ENCODE peak calls at places on chromosomes 12 and 14, in seven cellular contexts. One of them, this sample, is unnamed.

GRCh38 chr12:41073633-41074576 is 114.2 kb upstream of the PDZRN4 start:
- DNase-seq in thoracic aorta: no peak
- DNase-seq in uterus: no peak
- DNase-seq in HCT116: no peak
- DNase-seq in esophagus muscularis mucosa: no peak
- DNase-seq in cardiac muscle cell: no peak
- DNase-seq in mucosa of descending colon: no peak
- DNase-seq in this sample: no peak

GRCh38 chr12:57401165-57401564 is 29.7 kb downstream of the R3HDM2 start:
- DNase-seq in HCT116: no peak
- DNase-seq in mucosa of descending colon: no peak
- DNase-seq in cardiac muscle cell: peak; percentile 78
- DNase-seq in thoracic aorta: no peak
- DNase-seq in esophagus muscularis mucosa: no peak
- DNase-seq in uterus: no peak
- DNase-seq in this sample: no peak

GRCh38 chr14:66359500-66359899 is 126.7 kb upstream of the CCDC196 start:
- DNase-seq in thoracic aorta: no peak
- DNase-seq in cardiac muscle cell: peak; percentile 77
- DNase-seq in HCT116: peak; percentile 64
- DNase-seq in esophagus muscularis mucosa: no peak
- DNase-seq in uterus: peak; percentile 16
- DNase-seq in mucosa of descending colon: no peak
- DNase-seq in this sample: no peak

GRCh38 chr12:26255893-26256645 is 60.7 kb downstream of the SSPN start:
- DNase-seq in uterus: no peak
- DNase-seq in HCT116: no peak
- DNase-seq in mucosa of descending colon: no peak
- DNase-seq in thoracic aorta: no peak
- DNase-seq in cardiac muscle cell: no peak
- DNase-seq in esophagus muscularis mucosa: no peak
- DNase-seq in this sample: no peak

GRCh38 chr12:111971800-111972199 is 41.2 kb downstream of the TMEM116 start:
- DNase-seq in esophagus muscularis mucosa: no peak
- DNase-seq in cardiac muscle cell: no peak
- DNase-seq in mucosa of descending colon: no peak
- DNase-seq in HCT116: no peak
- DNase-seq in thoracic aorta: no peak
- DNase-seq in uterus: no peak
- DNase-seq in this sample: no peak

GRCh38 chr12:108815875-108816594 is 41.3 kb downstream of the SSH1 start:
- DNase-seq in mucosa of descending colon: no peak
- DNase-seq in uterus: no peak
- DNase-seq in HCT116: no peak
- DNase-seq in thoracic aorta: no peak
- DNase-seq in esophagus muscularis mucosa: no peak
- DNase-seq in cardiac muscle cell: no peak
- DNase-seq in this sample: no peak

GRCh38 chr12:26688344-26688904 is 144.6 kb downstream of the ITPR2 start:
- DNase-seq in HCT116: no peak
- DNase-seq in thoracic aorta: no peak
- DNase-seq in esophagus muscularis mucosa: no peak
- DNase-seq in mucosa of descending colon: no peak
- DNase-seq in uterus: no peak
- DNase-seq in cardiac muscle cell: no peak
- DNase-seq in this sample: no peak

GRCh38 chr14:94738786-94739185 is 31.1 kb downstream of the GSC start:
- DNase-seq in cardiac muscle cell: no peak
- DNase-seq in mucosa of descending colon: no peak
- DNase-seq in uterus: no peak
- DNase-seq in thoracic aorta: no peak
- DNase-seq in esophagus muscularis mucosa: no peak
- DNase-seq in HCT116: no peak
- DNase-seq in this sample: no peak

GRCh38 chr14:28773917-28774691 is 7.5 kb downstream of the FOXG1 start:
- DNase-seq in cardiac muscle cell: peak; percentile 82
- DNase-seq in uterus: no peak
- DNase-seq in mucosa of descending colon: no peak
- DNase-seq in esophagus muscularis mucosa: no peak
- DNase-seq in HCT116: no peak
- DNase-seq in thoracic aorta: no peak
- DNase-seq in this sample: no peak

GRCh38 chr12:108369736-108370396 is 30.8 kb upstream of the CMKLR1 start:
- DNase-seq in HCT116: no peak
- DNase-seq in thoracic aorta: no peak
- DNase-seq in mucosa of descending colon: no peak
- DNase-seq in cardiac muscle cell: no peak
- DNase-seq in uterus: no peak
- DNase-seq in esophagus muscularis mucosa: no peak
- DNase-seq in this sample: no peak

GRCh38 chr12:110282956-110283817 is 2.1 kb downstream of the ATP2A2 start:
- DNase-seq in uterus: no peak
- DNase-seq in mucosa of descending colon: no peak
- DNase-seq in cardiac muscle cell: no peak
- DNase-seq in thoracic aorta: no peak
- DNase-seq in esophagus muscularis mucosa: no peak
- DNase-seq in HCT116: no peak
- DNase-seq in this sample: no peak

GRCh38 chr12:110289711-110290078 is 8.6 kb downstream of the ATP2A2 start:
- DNase-seq in HCT116: no peak
- DNase-seq in uterus: no peak
- DNase-seq in thoracic aorta: no peak
- DNase-seq in esophagus muscularis mucosa: no peak
- DNase-seq in mucosa of descending colon: no peak
- DNase-seq in cardiac muscle cell: no peak
- DNase-seq in this sample: no peak

GRCh38 chr12:110287986-110288385 is 6.9 kb downstream of the ATP2A2 start:
- DNase-seq in thoracic aorta: no peak
- DNase-seq in mucosa of descending colon: no peak
- DNase-seq in cardiac muscle cell: no peak
- DNase-seq in HCT116: no peak
- DNase-seq in uterus: no peak
- DNase-seq in esophagus muscularis mucosa: no peak
- DNase-seq in this sample: no peak

GRCh38 chr12:110284597-110284996 is 3.5 kb downstream of the ATP2A2 start:
- DNase-seq in mucosa of descending colon: no peak
- DNase-seq in HCT116: no peak
- DNase-seq in esophagus muscularis mucosa: no peak
- DNase-seq in thoracic aorta: no peak
- DNase-seq in uterus: no peak
- DNase-seq in cardiac muscle cell: no peak
- DNase-seq in this sample: no peak

GRCh38 chr12:110289021-110289710 is 8.1 kb downstream of the ATP2A2 start:
- DNase-seq in uterus: no peak
- DNase-seq in cardiac muscle cell: peak; percentile 58
- DNase-seq in HCT116: no peak
- DNase-seq in mucosa of descending colon: no peak
- DNase-seq in esophagus muscularis mucosa: no peak
- DNase-seq in thoracic aorta: no peak
- DNase-seq in this sample: no peak
- H3K4me1 ChIP-seq in uterus: no peaks in the 10 kb centered on the region
- H3K4me1 ChIP-seq in cardiac muscle cell: peaks cover 35% of the 10 kb centered on the region
- H3K4me1 ChIP-seq in HCT116: no peaks in the 10 kb centered on the region
- H3K4me1 ChIP-seq in mucosa of descending colon: peaks cover 16% of the 10 kb centered on the region
- H3K4me1 ChIP-seq in esophagus muscularis mucosa: peaks cover 77% of the 10 kb centered on the region
- H3K4me1 ChIP-seq in thoracic aorta: peaks cover 75% of the 10 kb centered on the region
- H3K4me1 ChIP-seq in this sample: peaks cover 30% of the 10 kb centered on the region

GRCh38 chr12:99767809-99768208 is 120.3 kb downstream of the GARIN6 start:
- DNase-seq in cardiac muscle cell: peak; percentile 16
- DNase-seq in HCT116: peak; percentile 7
- DNase-seq in uterus: no peak
- DNase-seq in mucosa of descending colon: no peak
- DNase-seq in thoracic aorta: no peak
- DNase-seq in esophagus muscularis mucosa: no peak
- DNase-seq in this sample: no peak
- TF ChIP-seq CTCF in cardiac muscle cell: peak; percentile 52
- TF ChIP-seq CTCF in HCT116: peak; percentile 57
- TF ChIP-seq CTCF in uterus: no peak
- TF ChIP-seq CTCF in mucosa of descending colon: no peak
- TF ChIP-seq CTCF in thoracic aorta: peak; percentile 50
- TF ChIP-seq CTCF in esophagus muscularis mucosa: peak; percentile 62
- TF ChIP-seq CTCF in this sample: no peak

GRCh38 chr12:46387697-46388096 is 15.1 kb upstream of the SLC38A2 start:
- DNase-seq in mucosa of descending colon: no peak
- DNase-seq in HCT116: no peak
- DNase-seq in thoracic aorta: no peak
- DNase-seq in cardiac muscle cell: no peak
- DNase-seq in uterus: no peak
- DNase-seq in esophagus muscularis mucosa: no peak
- DNase-seq in this sample: no peak

GRCh38 chr12:46386877-46387629 is 14.5 kb upstream of the SLC38A2 start:
- DNase-seq in thoracic aorta: no peak
- DNase-seq in esophagus muscularis mucosa: no peak
- DNase-seq in uterus: peak; percentile 51
- DNase-seq in HCT116: no peak
- DNase-seq in cardiac muscle cell: no peak
- DNase-seq in mucosa of descending colon: peak; percentile 58
- DNase-seq in this sample: no peak

GRCh38 chr12:46390304-46390703 is 17.7 kb upstream of the SLC38A2 start:
- DNase-seq in cardiac muscle cell: no peak
- DNase-seq in uterus: no peak
- DNase-seq in esophagus muscularis mucosa: no peak
- DNase-seq in mucosa of descending colon: no peak
- DNase-seq in thoracic aorta: no peak
- DNase-seq in HCT116: no peak
- DNase-seq in this sample: no peak

GRCh38 chr12:46389130-46389616 is 16.6 kb upstream of the SLC38A2 start:
- DNase-seq in uterus: no peak
- DNase-seq in mucosa of descending colon: no peak
- DNase-seq in HCT116: no peak
- DNase-seq in esophagus muscularis mucosa: no peak
- DNase-seq in thoracic aorta: no peak
- DNase-seq in cardiac muscle cell: no peak
- DNase-seq in this sample: no peak

GRCh38 chr12:46388427-46388992 is 15.9 kb upstream of the SLC38A2 start:
- DNase-seq in thoracic aorta: no peak
- DNase-seq in HCT116: no peak
- DNase-seq in cardiac muscle cell: no peak
- DNase-seq in esophagus muscularis mucosa: no peak
- DNase-seq in uterus: no peak
- DNase-seq in mucosa of descending colon: no peak
- DNase-seq in this sample: no peak
- H3K4me1 ChIP-seq in thoracic aorta: peaks cover 76% of the 10 kb centered on the region
- H3K4me1 ChIP-seq in HCT116: peaks cover 71% of the 10 kb centered on the region
- H3K4me1 ChIP-seq in cardiac muscle cell: peaks cover 49% of the 10 kb centered on the region
- H3K4me1 ChIP-seq in esophagus muscularis mucosa: peaks cover 74% of the 10 kb centered on the region
- H3K4me1 ChIP-seq in uterus: peaks cover 3% of the 10 kb centered on the region
- H3K4me1 ChIP-seq in mucosa of descending colon: peaks cover 20% of the 10 kb centered on the region
- H3K4me1 ChIP-seq in this sample: peaks cover 50% of the 10 kb centered on the region

GRCh38 chr14:101956179-101956885 is 8.0 kb upstream of the DYNC1H1 start:
- DNase-seq in cardiac muscle cell: no peak
- DNase-seq in uterus: no peak
- DNase-seq in esophagus muscularis mucosa: no peak
- DNase-seq in thoracic aorta: no peak
- DNase-seq in mucosa of descending colon: no peak
- DNase-seq in HCT116: no peak
- DNase-seq in this sample: no peak
- TF ChIP-seq CTCF in cardiac muscle cell: no peak
- TF ChIP-seq CTCF in uterus: no peak
- TF ChIP-seq CTCF in esophagus muscularis mucosa: no peak
- TF ChIP-seq CTCF in thoracic aorta: no peak
- TF ChIP-seq CTCF in mucosa of descending colon: no peak
- TF ChIP-seq CTCF in HCT116: no peak
- TF ChIP-seq CTCF in this sample: no peak

DNA sequence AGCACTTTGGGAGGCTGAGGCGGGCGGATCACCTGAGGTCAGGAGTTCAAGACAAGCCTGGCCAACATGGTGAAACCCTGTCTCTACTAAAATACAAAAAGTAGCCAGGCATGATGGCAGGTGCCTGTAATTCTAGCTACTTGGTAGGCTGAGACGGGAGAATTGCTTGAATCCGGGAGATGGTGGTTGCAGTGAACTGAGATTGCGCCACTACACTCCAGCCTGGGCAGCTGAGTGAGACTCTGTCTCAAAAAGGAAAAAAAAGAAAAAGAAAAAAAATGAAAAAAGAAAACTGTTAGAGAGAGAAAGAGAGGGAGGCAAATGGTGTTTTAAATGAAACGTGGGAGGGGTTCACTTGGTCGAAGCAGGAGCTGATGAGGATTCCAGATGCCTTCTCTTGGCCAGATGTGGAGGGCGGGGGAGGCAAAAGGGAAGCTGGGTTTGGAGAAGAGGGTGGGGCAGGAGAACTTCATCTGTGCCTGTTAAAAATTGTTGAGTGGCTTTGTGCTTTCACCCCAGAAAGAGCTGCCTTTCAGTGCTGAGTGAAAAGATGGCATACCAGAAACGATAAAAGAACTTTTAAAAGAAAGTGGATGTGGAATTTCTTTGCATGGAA is 1.1 kb downstream of the EMP1 start:
- DNase-seq in HCT116: no peak
- DNase-seq in mucosa of descending colon: no peak
- DNase-seq in cardiac muscle cell: no peak
- DNase-seq in uterus: peak; percentile 77
- DNase-seq in esophagus muscularis mucosa: no peak
- DNase-seq in thoracic aorta: no peak
- DNase-seq in this sample: no peak
- H3K4me1 ChIP-seq in HCT116: peaks cover 83% of the 10 kb centered on the region
- H3K4me1 ChIP-seq in mucosa of descending colon: peaks cover 22% of the 10 kb centered on the region
- H3K4me1 ChIP-seq in cardiac muscle cell: no peaks in the 10 kb centered on the region
- H3K4me1 ChIP-seq in uterus: peaks cover 28% of the 10 kb centered on the region
- H3K4me1 ChIP-seq in esophagus muscularis mucosa: peaks cover 47% of the 10 kb centered on the region
- H3K4me1 ChIP-seq in thoracic aorta: peaks cover 16% of the 10 kb centered on the region
- H3K4me1 ChIP-seq in this sample: peaks cover 3% of the 10 kb centered on the region

DNA sequence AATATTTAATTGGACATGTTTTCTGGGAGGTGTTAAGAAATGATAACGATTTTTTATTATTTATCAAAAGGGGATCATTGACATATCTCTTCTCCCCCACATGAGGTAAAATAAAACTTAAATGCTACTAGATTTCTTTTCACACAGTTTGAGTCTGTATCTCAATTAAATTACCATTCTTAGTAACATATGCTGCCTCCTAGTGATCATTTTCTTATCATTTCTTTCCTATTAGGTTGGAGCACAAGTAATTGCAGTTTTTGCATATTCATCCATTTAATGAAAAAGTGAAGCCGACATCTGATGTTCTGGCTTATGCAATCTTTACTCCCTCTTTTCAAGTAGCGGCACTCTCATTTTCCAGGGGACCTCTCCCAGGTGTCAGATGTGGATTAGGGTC is 24.9 kb downstream of the PUS7L start:
- DNase-seq in HCT116: no peak
- DNase-seq in cardiac muscle cell: no peak
- DNase-seq in thoracic aorta: no peak
- DNase-seq in esophagus muscularis mucosa: no peak
- DNase-seq in uterus: no peak
- DNase-seq in mucosa of descending colon: no peak
- DNase-seq in this sample: no peak
- TF ChIP-seq CTCF in HCT116: peak; percentile 20
- TF ChIP-seq CTCF in cardiac muscle cell: peak; percentile 1
- TF ChIP-seq CTCF in thoracic aorta: no peak
- TF ChIP-seq CTCF in esophagus muscularis mucosa: no peak
- TF ChIP-seq CTCF in uterus: no peak
- TF ChIP-seq CTCF in mucosa of descending colon: no peak
- TF ChIP-seq CTCF in this sample: no peak

GRCh38 chr14:49945448-49946319 is 52.8 kb downstream of the ARF6 start:
- DNase-seq in thoracic aorta: no peak
- DNase-seq in HCT116: no peak
- DNase-seq in esophagus muscularis mucosa: no peak
- DNase-seq in uterus: no peak
- DNase-seq in mucosa of descending colon: no peak
- DNase-seq in cardiac muscle cell: no peak
- DNase-seq in this sample: no peak
- H3K4me1 ChIP-seq in thoracic aorta: peaks cover 19% of the 10 kb centered on the region
- H3K4me1 ChIP-seq in HCT116: peaks cover 24% of the 10 kb centered on the region
- H3K4me1 ChIP-seq in esophagus muscularis mucosa: peaks cover 15% of the 10 kb centered on the region
- H3K4me1 ChIP-seq in uterus: no peaks in the 10 kb centered on the region
- H3K4me1 ChIP-seq in mucosa of descending colon: peaks cover 25% of the 10 kb centered on the region
- H3K4me1 ChIP-seq in cardiac muscle cell: no peaks in the 10 kb centered on the region
- H3K4me1 ChIP-seq in this sample: peaks cover 10% of the 10 kb centered on the region

GRCh38 chr14:90846511-90846910 is 30.3 kb upstream of the TTC7B start:
- DNase-seq in uterus: no peak
- DNase-seq in cardiac muscle cell: no peak
- DNase-seq in mucosa of descending colon: no peak
- DNase-seq in HCT116: no peak
- DNase-seq in thoracic aorta: no peak
- DNase-seq in esophagus muscularis mucosa: no peak
- DNase-seq in this sample: peak; percentile 42
- TF ChIP-seq CTCF in uterus: no peak
- TF ChIP-seq CTCF in cardiac muscle cell: no peak
- TF ChIP-seq CTCF in mucosa of descending colon: no peak
- TF ChIP-seq CTCF in HCT116: no peak
- TF ChIP-seq CTCF in thoracic aorta: no peak
- TF ChIP-seq CTCF in esophagus muscularis mucosa: no peak
- TF ChIP-seq CTCF in this sample: no peak